ENCODE peak calls at places on chromosomes 6 and 20, in four cellular contexts. E is HepG2, H is GM12878, T is K562. N is an unnamed sample.

GRCh38 chr6:35258858-35259193 is 709 bp upstream of the ZNF76 start:
- DNase-seq in H (no peak), E (peak), T (peak), N (peak)

GRCh38 chr20:52923123-52923543 is 49.0 kb upstream of the TSHZ2 start:
- DNase-seq in T (no peak), H (no peak), E (no peak), N (no peak)

GRCh38 chr20:45301824-45302251 is 4.8 kb upstream of the RBPJL start:
- DNase-seq in T (no peak), H (peak), E (no peak), N (no peak)

GRCh38 chr6:147154454-147154853 is 49.8 kb upstream of the STXBP5 start:
- DNase-seq in H (no peak), E (peak), T (no peak), N (no peak)

GRCh38 chr6:1947922-1948321 is 297.5 kb downstream of the GMDS start:
- DNase-seq in H (no peak), T (no peak), E (no peak), N (no peak)

GRCh38 chr6:132131777-132132176 is 180.6 kb upstream of the CCN2 start:
- DNase-seq in E (peak), H (no peak), T (no peak), N (peak)

GRCh38 chr6:51542466-51542865 is 544.9 kb downstream of the PKHD1 start:
- DNase-seq in T (no peak), E (no peak), H (no peak), N (no peak)

GRCh38 chr6:77466055-77467028 is 3.1 kb upstream of the HTR1B start:
- DNase-seq in T (no peak), H (no peak), E (peak), N (peak)

GRCh38 chr6:103893082-103893481 is 966.6 kb downstream of the HACE1 start:
- DNase-seq in H (no peak), E (no peak), T (no peak), N (no peak)

GRCh38 chr6:19587238-19587942 is 249.8 kb upstream of the ID4 start:
- DNase-seq in E (no peak), T (no peak), H (no peak), N (no peak)

GRCh38 chr6:105346052-105346451 is 56.8 kb downstream of the PREP start:
- DNase-seq in E (peak), T (no peak), H (no peak), N (no peak)

GRCh38 chr6:47780510-47781356 is 1.1 kb upstream of the OPN5 start:
- DNase-seq in T (peak), E (peak), H (no peak), N (peak)

GRCh38 chr6:3102875-3103274 is 15.6 kb upstream of the BPHL start:
- DNase-seq in E (no peak), H (no peak), T (no peak), N (no peak)

GRCh38 chr20:29689411-29690225 is 1567.8 kb upstream of the DEFB115 start:
- DNase-seq in H (no peak), T (peak), E (no peak), N (no peak)

GRCh38 chr6:90436403-90436802 is 139.8 kb upstream of the BACH2 start:
- DNase-seq in E (no peak), T (no peak), H (no peak), N (no peak)

GRCh38 chr6:160275511-160276003 is 16.9 kb upstream of the SLC22A2 start:
- DNase-seq in H (no peak), T (no peak), E (no peak), N (no peak)

GRCh38 chr6:42522021-42522420 is 41.8 kb upstream of the UBR2 start:
- DNase-seq in H (no peak), T (no peak), E (no peak), N (no peak)

GRCh38 chr6:113586966-113587699 is 270.0 kb upstream of the MARCKS start:
- DNase-seq in H (no peak), T (no peak), E (no peak), N (no peak)

GRCh38 chr20:61629361-61630239 is 377.5 kb downstream of the CDH4 start:
- DNase-seq in E (no peak), T (no peak), H (no peak), N (no peak)

GRCh38 chr20:25643735-25644134 is 19.9 kb upstream of the NANP start:
- DNase-seq in E (no peak), T (no peak), H (no peak), N (no peak)

GRCh38 chr20:62696999-62697398 is 11.6 kb upstream of the NTSR1 start:
- DNase-seq in T (no peak), E (no peak), H (no peak), N (no peak)

GRCh38 chr20:43119720-43120119 is 70.0 kb downstream of the PTPRT start:
- DNase-seq in E (no peak), H (no peak), T (no peak), N (no peak)

GRCh38 chr6:83309344-83309743 is 116.2 kb downstream of the RWDD2A start:
- DNase-seq in E (no peak), H (no peak), T (no peak), N (no peak)
- TF ChIP-seq TARDBP in E (no peak), H (no peak), T (no peak), N (no peak)

DNA sequence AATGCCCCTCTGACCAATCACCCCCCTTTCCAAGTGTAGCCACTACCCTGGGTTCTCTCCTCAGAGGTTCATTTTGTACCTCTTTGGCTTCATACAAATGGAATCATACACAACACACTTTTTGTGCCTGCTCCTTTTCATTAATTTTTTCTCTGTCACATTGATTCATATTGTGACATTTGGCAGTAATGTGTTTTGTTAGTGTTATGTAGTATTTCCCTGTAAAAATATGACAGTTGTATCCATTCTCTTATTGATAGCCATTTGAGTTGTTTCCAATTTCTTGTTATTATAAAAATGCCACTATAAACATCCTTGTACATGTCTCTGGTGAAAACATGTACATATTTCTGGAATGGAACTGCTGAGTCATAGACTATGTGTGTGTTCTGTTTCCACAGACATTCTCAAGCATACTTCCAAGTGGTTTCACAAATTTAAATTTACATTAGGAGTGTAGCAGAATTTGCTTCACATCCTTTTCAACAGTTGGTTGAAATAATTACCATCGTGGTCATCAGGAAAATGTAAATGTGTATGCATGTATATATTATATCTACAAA is 92.8 kb upstream of the SYNDIG1 start:
- DNase-seq in H (no peak), E (no peak), T (no peak), N (no peak)
- TF ChIP-seq TARDBP in H (no peak), E (no peak), T (no peak), N (no peak)

DNA sequence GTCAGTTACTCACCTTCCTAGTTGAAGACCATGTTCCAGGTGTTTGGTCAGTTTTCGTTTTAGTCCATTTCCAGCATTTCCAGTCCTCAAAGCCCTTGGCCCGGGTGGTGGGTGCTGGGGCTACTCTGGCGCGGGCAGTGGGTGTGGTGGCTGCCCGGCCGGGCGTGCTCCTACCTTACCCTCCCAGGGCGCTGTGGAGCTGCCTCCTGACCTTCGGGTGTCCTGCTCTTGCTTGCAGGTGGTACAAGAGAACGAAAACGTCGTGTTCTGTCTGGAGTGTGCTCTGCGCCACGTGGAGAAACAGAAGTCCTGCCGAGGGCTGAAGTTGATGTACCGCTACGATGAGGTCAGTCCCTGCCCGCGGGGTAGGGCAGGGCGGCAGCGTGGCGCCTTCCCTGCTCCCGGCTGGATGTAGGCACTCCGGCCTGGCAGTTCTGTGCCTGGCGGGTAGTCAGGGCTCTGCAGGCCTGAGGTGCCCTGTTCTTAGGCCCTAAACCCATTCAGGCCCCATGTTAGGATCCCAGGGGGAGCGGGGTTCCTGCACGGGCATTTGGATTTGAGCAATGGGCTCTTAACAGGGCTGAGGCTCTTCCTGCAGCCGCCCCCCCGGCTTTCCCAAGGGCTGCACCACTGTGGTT is 145.8 kb downstream of the DTNBP1 start:
- DNase-seq in H (no peak), E (no peak), T (no peak), N (no peak)
- TF ChIP-seq TARDBP in H (no peak), E (no peak), T (no peak), N (no peak)

DNA sequence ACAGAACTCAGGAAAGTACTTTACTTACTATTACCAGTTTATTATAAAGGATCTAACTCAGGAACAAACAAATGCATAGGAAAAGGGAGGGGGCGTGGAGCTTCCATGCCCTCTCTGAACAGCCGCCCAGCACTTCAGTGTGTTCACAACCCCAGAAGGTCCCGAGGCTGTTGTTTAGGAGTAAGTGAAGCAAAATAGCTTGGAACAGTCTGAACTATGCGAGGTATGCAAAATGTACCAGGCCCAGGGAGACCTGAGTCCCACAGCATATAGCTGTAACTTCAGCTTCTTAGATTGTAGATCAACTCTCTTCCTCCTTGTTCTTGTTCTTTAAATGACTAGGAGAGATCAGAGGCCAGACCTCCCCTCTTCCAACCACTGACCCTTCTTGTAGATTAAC is 98.9 kb upstream of the SNX9 start:
- DNase-seq in E (no peak), H (no peak), T (no peak), N (no peak)
- TF ChIP-seq TARDBP in E (no peak), H (no peak), T (no peak), N (no peak)

GRCh38 chr6:106976270-106976669 is 1.7 kb upstream of the CD24 start:
- DNase-seq in E (no peak), T (no peak), H (no peak), N (no peak)

GRCh38 chr6:106975699-106976032 is 1.1 kb upstream of the CD24 start:
- DNase-seq in T (no peak), H (no peak), E (no peak), N (peak)

GRCh38 chr6:106974337-106974998 is at the start of gene CD24:
- DNase-seq in H (no peak), T (peak), E (no peak), N (peak)

GRCh38 chr6:106973841-106974336 is 640 bp downstream of the CD24 start:
- DNase-seq in H (no peak), E (no peak), T (no peak), N (no peak)

GRCh38 chr6:106974999-106975698 is 620 bp upstream of the CD24 start:
- DNase-seq in T (peak), E (no peak), H (no peak), N (peak)
- TF ChIP-seq TARDBP in T (no peak), E (no peak), H (no peak), N (no peak)

DNA sequence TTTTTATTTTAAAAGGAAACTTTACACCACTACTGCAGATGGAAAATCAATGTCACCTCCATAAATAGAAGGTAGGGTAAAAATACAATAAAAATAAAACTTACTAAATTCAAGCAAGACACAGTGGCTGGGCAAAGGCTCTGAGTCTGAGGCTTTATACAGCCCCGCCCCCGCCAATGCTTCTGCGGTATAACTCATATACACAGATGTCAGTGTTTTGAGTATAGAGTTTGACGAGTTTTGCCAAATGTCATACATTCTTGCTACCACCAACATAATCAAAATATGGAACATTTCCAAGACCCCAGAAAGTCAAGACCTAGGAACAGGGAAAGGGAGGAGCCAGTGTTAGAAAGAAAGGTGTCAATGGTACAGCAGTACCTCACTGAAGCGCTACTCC is 12.8 kb downstream of the NFATC2 start:
- DNase-seq in E (no peak), H (no peak), T (peak), N (no peak)
- TF ChIP-seq TARDBP in E (no peak), H (no peak), T (no peak), N (no peak)

DNA sequence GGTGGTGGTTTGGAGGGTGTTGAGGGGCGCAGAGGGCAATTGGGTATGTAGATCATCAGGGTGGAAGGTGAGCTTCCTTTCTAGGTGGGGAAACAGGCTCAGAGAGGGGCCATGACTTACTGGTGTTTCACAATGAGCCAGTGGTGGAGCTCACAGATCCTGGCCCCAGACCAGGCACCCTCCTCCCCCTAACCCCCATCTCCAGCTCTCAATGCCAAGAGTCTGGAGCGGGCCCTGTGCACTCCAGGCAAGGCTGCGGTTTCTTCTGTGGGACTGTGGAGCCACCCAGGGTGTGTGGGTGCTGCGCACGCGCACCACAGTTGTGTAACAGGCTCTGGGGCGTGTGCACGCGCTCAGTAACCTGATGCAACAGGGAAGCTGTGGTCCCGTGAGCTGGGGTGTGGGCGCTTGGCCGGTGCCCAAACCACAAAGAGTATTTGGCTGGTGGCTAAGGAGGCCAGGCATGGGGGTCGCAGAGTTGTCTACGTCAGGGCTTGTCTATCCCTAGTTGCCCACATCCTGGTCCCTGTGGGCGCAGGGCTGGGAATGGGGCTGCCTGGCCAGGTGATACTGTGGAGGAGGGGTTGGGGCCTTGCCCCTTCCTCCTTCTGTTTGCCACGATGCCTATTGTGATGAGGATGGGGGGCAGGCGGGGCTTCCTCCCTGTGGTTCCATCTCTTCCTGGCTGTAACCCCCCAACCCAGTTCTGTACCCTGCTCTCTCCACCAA is 37.5 kb upstream of the MRPS18A start:
- DNase-seq in H (peak), T (peak), E (peak), N (no peak)
- TF ChIP-seq TARDBP in H (no peak), T (no peak), E (peak), N (no peak)